ENCODE peak calls at places on chromosomes 16 and 17, in nine cellular contexts. P is PC-9, K is body of pancreas, L is ascending aorta, R is uterus, X is stomach, J is psoas muscle, E is aorta, C is neural progenitor cell. I is an unnamed sample.

GRCh38 chr16:49890876-49891275 is 35.0 kb upstream of the ZNF423 start:
- DNase-seq in P (no peak), K (no peak), L (no peak), R (no peak), X (no peak), J (no peak), E (no peak), C (peak; percentile 73), I (peak; percentile 32)

GRCh38 chr16:27242868-27243590 is 25.5 kb downstream of the NSMCE1 start:
- DNase-seq in P (peak; percentile 86), K (no peak), L (peak; percentile 26), R (peak; percentile 42), X (no peak), J (no peak), E (peak; percentile 72), C (peak; percentile 62), I (peak; percentile 40)

GRCh38 chr17:17900615-17901520 is 64.1 kb upstream of the SREBF1 start:
- DNase-seq in P (peak; percentile 85), K (peak; percentile 81), L (peak; percentile 28), R (peak; percentile 84), X (peak; percentile 60), J (peak; percentile 86), E (peak; percentile 89), C (no peak), I (peak; percentile 90)

GRCh38 chr16:68658258-68658973 is 13.3 kb downstream of the CDH3 start:
- DNase-seq in P (peak; percentile 94), K (no peak), L (no peak), R (peak; percentile 20), X (no peak), J (no peak), E (no peak), C (peak; percentile 16), I (no peak)

GRCh38 chr17:2683912-2684311 is 27.7 kb downstream of the CLUH start:
- DNase-seq in P (no peak), K (peak; percentile 20), L (no peak), R (no peak), X (no peak), J (no peak), E (no peak), C (no peak), I (no peak)

GRCh38 chr17:7857724-7858486 is at the start of gene CYB5D1:
- DNase-seq in P (peak; percentile 73), K (peak; percentile 92), L (peak; percentile 77), R (peak; percentile 90), X (peak; percentile 92), J (peak; percentile 90), E (peak; percentile 94), C (peak; percentile 94), I (peak; percentile 97)

GRCh38 chr16:50944431-50944830 is 202.5 kb downstream of the CYLD start:
- DNase-seq in P (no peak), K (no peak), L (no peak), R (no peak), X (no peak), J (no peak), E (no peak), C (no peak), I (no peak)

GRCh38 chr16:67431077-67431804 is at the start of gene HSD11B2:
- DNase-seq in P (peak; percentile 53), K (peak; percentile 82), L (no peak), R (peak; percentile 74), X (peak; percentile 71), J (peak; percentile 55), E (peak; percentile 63), C (peak; percentile 91), I (peak; percentile 67)

GRCh38 chr16:8858994-8859912 is 9.6 kb downstream of the CARHSP1 start:
- DNase-seq in P (no peak), K (no peak), L (no peak), R (no peak), X (no peak), J (no peak), E (peak; percentile 40), C (no peak), I (no peak)
- H3K4me1 ChIP-seq in P (peaks cover 20% of the 10 kb centered on the region), K (peaks cover 56% of the 10 kb centered on the region), L (no peaks in the 10 kb centered on the region), R (no peaks in the 10 kb centered on the region), X (peaks cover 62% of the 10 kb centered on the region), J (peaks cover 2% of the 10 kb centered on the region), E (no peaks in the 10 kb centered on the region), C (peaks cover 15% of the 10 kb centered on the region), I (peaks cover 38% of the 10 kb centered on the region)

GRCh38 chr16:83138512-83138911 is 511.7 kb downstream of the CDH13 start:
- DNase-seq in P (no peak), K (no peak), L (no peak), R (no peak), X (no peak), J (no peak), E (no peak), C (no peak), I (no peak)

GRCh38 chr16:83137894-83138293 is 511.1 kb downstream of the CDH13 start:
- DNase-seq in P (no peak), K (no peak), L (no peak), R (no peak), X (no peak), J (no peak), E (no peak), C (no peak), I (no peak)

GRCh38 chr16:83136419-83136818 is 509.6 kb downstream of the CDH13 start:
- DNase-seq in P (no peak), K (no peak), L (no peak), R (peak; percentile 72), X (no peak), J (no peak), E (no peak), C (no peak), I (no peak)

GRCh38 chr16:83136924-83137323 is 510.2 kb downstream of the CDH13 start:
- DNase-seq in P (no peak), K (no peak), L (no peak), R (no peak), X (no peak), J (no peak), E (no peak), C (no peak), I (no peak)

DNA sequence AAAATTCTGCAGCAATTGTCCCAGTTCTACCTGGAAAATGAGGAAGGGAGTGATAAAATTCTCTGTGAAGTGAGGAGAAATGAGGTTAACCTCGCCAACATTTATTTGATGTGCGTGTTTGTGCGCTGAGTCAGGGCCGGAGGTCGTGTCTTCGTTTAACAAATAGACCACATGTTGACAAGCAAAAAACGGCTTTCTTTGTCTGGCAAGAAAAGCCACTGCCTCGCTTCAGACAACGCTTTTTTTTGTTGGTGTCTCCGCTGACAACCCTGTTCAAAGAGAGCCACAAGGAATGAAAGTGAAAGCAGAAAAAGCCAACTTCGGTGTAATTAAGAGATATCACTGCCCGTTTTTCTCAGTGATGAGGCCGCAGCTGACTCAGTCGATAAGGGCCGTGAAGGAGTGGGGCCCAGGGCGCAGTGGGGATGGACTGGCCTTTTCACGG is 510.6 kb downstream of the CDH13 start:
- DNase-seq in P (no peak), K (no peak), L (no peak), R (peak; percentile 33), X (peak; percentile 28), J (no peak), E (no peak), C (peak; percentile 63), I (peak; percentile 38)
- H3K4me3 ChIP-seq in P (peak overlapping the region; percentile 38), K (no peak overlapping the region), L (peak overlapping the region; percentile 14), R (peak overlapping the region; percentile 23), X (peak overlapping the region; percentile 37), J (peak overlapping the region; percentile 28), E (no peak overlapping the region), C (no peak overlapping the region), I (peak overlapping the region; percentile 15)

GRCh38 chr17:29593546-29594440 is 861 bp downstream of the ANKRD13B start:
- DNase-seq in P (no peak), K (peak; percentile 30), L (no peak), R (peak; percentile 26), X (no peak), J (no peak), E (no peak), C (peak; percentile 89), I (no peak)

GRCh38 chr17:29592850-29593545 is at the start of gene ANKRD13B:
- DNase-seq in P (peak; percentile 8), K (peak; percentile 43), L (no peak), R (peak; percentile 57), X (no peak), J (peak; percentile 52), E (peak; percentile 72), C (peak; percentile 76), I (peak; percentile 82)

GRCh38 chr17:29590261-29590978 is 972 bp upstream of the GIT1 start:
- DNase-seq in P (peak; percentile 33), K (peak; percentile 16), L (no peak), R (peak; percentile 54), X (no peak), J (peak; percentile 43), E (no peak), C (no peak), I (no peak)

GRCh38 chr17:29590979-29591736 is 1.7 kb upstream of the GIT1 start:
- DNase-seq in P (peak; percentile 11), K (peak; percentile 51), L (no peak), R (peak; percentile 80), X (no peak), J (peak; percentile 62), E (peak; percentile 78), C (peak; percentile 76), I (peak; percentile 74)

DNA sequence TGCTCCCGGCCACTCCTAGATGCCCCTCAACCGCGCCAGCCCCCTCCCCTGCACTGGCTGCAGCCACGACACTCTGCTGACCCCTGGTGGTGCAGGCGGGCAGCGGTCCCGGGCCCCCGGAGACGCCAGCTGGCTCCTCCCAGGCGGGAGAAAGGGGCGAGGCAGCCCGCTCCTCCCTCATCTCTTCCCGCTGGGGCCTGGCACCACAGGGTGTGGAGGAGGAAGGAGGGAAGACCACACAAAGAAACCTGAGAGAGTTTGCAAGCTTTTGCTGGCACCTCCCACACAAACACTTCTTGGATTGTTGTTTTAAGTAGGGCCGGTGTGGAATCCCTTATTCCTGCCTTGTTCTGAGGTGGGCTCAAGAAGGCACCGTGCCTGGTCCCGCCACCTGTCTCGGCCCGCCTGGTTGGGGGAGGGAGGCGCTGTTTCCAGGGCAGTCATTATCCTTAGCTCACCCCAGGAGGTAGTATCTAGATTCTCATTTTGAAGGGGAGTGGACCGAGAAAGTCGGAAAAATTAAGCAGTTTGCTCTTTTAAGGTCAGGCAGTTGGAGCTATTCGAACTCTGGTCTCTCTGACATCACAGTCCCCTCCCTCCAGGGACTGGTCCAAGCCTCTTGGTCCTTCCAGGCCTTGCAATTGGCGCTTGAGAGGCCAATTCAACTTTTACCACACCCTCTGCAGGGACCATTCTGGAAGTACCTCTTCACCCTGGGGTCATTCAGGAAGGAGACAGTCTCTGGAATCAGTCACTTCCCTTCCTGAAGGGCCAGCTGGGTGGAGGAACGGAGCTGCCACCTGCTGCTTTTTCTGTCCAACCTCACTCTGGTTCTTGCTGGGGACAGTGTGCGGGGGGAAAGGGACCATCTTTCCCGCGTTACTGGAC is 951 bp upstream of the ANKRD13B start:
- DNase-seq in P (peak; percentile 78), K (peak; percentile 88), L (no peak), R (peak; percentile 91), X (peak; percentile 89), J (peak; percentile 88), E (peak; percentile 92), C (peak; percentile 96), I (peak; percentile 90)
- H3K4me1 ChIP-seq in P (peaks cover 48% of the 10 kb centered on the region), K (peaks cover 61% of the 10 kb centered on the region), L (peaks cover 36% of the 10 kb centered on the region), R (no peaks in the 10 kb centered on the region), X (peaks cover 65% of the 10 kb centered on the region), J (peaks cover 60% of the 10 kb centered on the region), E (peaks cover 2% of the 10 kb centered on the region), C (peaks cover 62% of the 10 kb centered on the region), I (peaks cover 68% of the 10 kb centered on the region)

DNA sequence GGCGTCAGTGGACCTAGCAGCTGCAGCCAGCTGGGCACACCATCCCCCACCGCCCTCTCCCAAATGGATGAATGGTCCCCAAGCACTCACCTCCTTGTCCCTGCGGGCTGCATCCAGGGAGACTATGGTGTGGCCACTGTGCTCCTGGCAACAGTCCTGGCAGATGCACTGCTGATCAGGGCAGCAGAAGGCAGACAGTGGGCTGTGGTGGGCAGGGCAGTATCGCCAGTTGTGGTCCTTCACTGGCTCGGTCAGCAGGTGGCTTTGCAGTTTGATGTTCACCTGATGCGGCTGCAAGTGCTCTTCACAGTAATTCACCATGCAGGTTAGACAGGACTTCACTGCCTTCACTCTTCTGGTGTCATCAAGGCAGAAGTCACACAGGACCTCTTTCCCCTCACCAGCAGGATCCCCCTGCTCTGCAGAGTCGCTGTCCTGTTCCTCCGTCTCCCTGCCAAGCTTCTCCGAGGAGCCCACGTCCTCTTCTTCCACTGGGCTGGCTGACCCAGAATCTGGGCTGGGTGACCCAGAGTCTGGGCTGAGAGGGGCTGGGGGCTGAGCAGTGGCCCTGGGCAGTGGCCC is 31.6 kb upstream of the FBXW10B start:
- DNase-seq in P (peak; percentile 45), K (no peak), L (no peak), R (no peak), X (no peak), J (no peak), E (peak; percentile 48), C (no peak), I (no peak)
- H3K4me3 ChIP-seq in P (peak overlapping the region; percentile 88), K (no peak overlapping the region), L (peak overlapping the region; percentile 71), R (peak overlapping the region; percentile 39), X (peak overlapping the region; percentile 46), J (peak overlapping the region; percentile 75), E (peak overlapping the region; percentile 5), C (no peak overlapping the region), I (peak overlapping the region; percentile 63)

I was measured in testis.